ENCODE peak calls at places on chromosomes 5 and 9, in ten cellular contexts. Q, H, N, I, L, G, Z, Y, A and U are unnamed samples.

GRCh38 chr9:111065414-111065813 is 27.1 kb upstream of the LPAR1 start:
- DNase-seq in Q (no peak), H (no peak), N (no peak), I (no peak), L (no peak), G (no peak), Z (no peak), Y (no peak), A (no peak), U (no peak)

GRCh38 chr9:16352791-16353401 is 517.6 kb downstream of the BNC2 start:
- DNase-seq in Q (no peak), H (no peak), N (no peak), I (no peak), L (no peak), G (no peak), Z (peak; percentile 9), Y (no peak), A (no peak), U (peak; percentile 60)

GRCh38 chr5:116626945-116627679 is 52.5 kb upstream of the SEMA6A start:
- DNase-seq in Q (no peak), H (no peak), N (no peak), I (no peak), L (no peak), G (no peak), Z (no peak), Y (no peak), A (no peak), U (no peak)

GRCh38 chr5:67447732-67448131 is 251.1 kb upstream of the CD180 start:
- DNase-seq in Q (no peak), H (no peak), N (no peak), I (no peak), L (no peak), G (no peak), Z (no peak), Y (no peak), A (no peak), U (no peak)

GRCh38 chr5:87076931-87077330 is 190.8 kb upstream of the RASA1 start:
- DNase-seq in Q (no peak), H (no peak), N (no peak), I (peak; percentile 11), L (no peak), G (no peak), Z (no peak), Y (no peak), A (no peak), U (peak; percentile 22)

GRCh38 chr5:16844952-16845351 is 91.1 kb downstream of the MYO10 start:
- DNase-seq in Q (no peak), H (no peak), N (no peak), I (no peak), L (no peak), G (no peak), Z (no peak), Y (no peak), A (no peak), U (no peak)

GRCh38 chr5:132439521-132440206 is 50.9 kb downstream of the IRF1 start:
- DNase-seq in Q (no peak), H (peak; percentile 84), N (no peak), I (peak; percentile 84), L (no peak), G (no peak), Z (no peak), Y (no peak), A (no peak), U (no peak)

GRCh38 chr5:179301376-179301775 is 43.9 kb downstream of the ADAMTS2 start:
- DNase-seq in Q (no peak), H (no peak), N (no peak), I (no peak), L (no peak), G (no peak), Z (no peak), Y (no peak), A (no peak), U (no peak)

GRCh38 chr9:93209097-93209496 is 25.2 kb downstream of the WNK2 start:
- DNase-seq in Q (no peak), H (no peak), N (no peak), I (no peak), L (no peak), G (no peak), Z (no peak), Y (no peak), A (no peak), U (no peak)

GRCh38 chr5:149962040-149962439 is 1.5 kb downstream of the SLC26A2 start:
- DNase-seq in Q (no peak), H (no peak), N (no peak), I (peak; percentile 53), L (peak; percentile 22), G (no peak), Z (no peak), Y (no peak), A (peak; percentile 33), U (peak; percentile 12)

GRCh38 chr9:18632624-18633407 is 158.9 kb downstream of the ADAMTSL1 start:
- DNase-seq in Q (no peak), H (peak; percentile 45), N (no peak), I (peak; percentile 90), L (no peak), G (no peak), Z (no peak), Y (no peak), A (no peak), U (peak; percentile 49)

GRCh38 chr5:124634228-124634819 is 112.1 kb downstream of the ZNF608 start:
- DNase-seq in Q (no peak), H (no peak), N (no peak), I (peak; percentile 25), L (no peak), G (no peak), Z (no peak), Y (no peak), A (no peak), U (no peak)

GRCh38 chr5:62886603-62887315 is 308.1 kb downstream of the LRRC70 start:
- DNase-seq in Q (no peak), H (no peak), N (no peak), I (peak; percentile 61), L (no peak), G (no peak), Z (no peak), Y (no peak), A (no peak), U (no peak)

GRCh38 chr9:136799079-136799853 is 3.1 kb downstream of the CCDC183 start:
- DNase-seq in Q (no peak), H (peak; percentile 43), N (no peak), I (no peak), L (no peak), G (no peak), Z (no peak), Y (peak; percentile 39), A (peak; percentile 87), U (no peak)

GRCh38 chr9:5429873-5430564 is 7.7 kb downstream of the PLGRKT start:
- DNase-seq in Q (no peak), H (no peak), N (no peak), I (no peak), L (no peak), G (no peak), Z (no peak), Y (no peak), A (no peak), U (no peak)

GRCh38 chr5:126052120-126052519 is 371.1 kb upstream of the GRAMD2B start:
- DNase-seq in Q (no peak), H (no peak), N (no peak), I (no peak), L (no peak), G (no peak), Z (no peak), Y (no peak), A (no peak), U (no peak)

GRCh38 chr5:82259172-82259800 is 18.9 kb downstream of the RPS23 start:
- DNase-seq in Q (no peak), H (no peak), N (no peak), I (peak; percentile 11), L (no peak), G (no peak), Z (no peak), Y (no peak), A (peak; percentile 32), U (no peak)

GRCh38 chr5:74296685-74297084 is 343.8 kb downstream of the ENC1 start:
- DNase-seq in Q (no peak), H (peak; percentile 43), N (no peak), I (peak; percentile 71), L (no peak), G (no peak), Z (no peak), Y (no peak), A (peak; percentile 23), U (no peak)

GRCh38 chr9:119216891-119217290 is 152.3 kb downstream of the BRINP1 start:
- DNase-seq in Q (no peak), H (peak; percentile 63), N (no peak), I (no peak), L (no peak), G (no peak), Z (no peak), Y (no peak), A (no peak), U (no peak)

GRCh38 chr5:138724470-138725146 is 28.6 kb upstream of the CTNNA1 start:
- DNase-seq in Q (no peak), H (peak; percentile 71), N (no peak), I (no peak), L (no peak), G (no peak), Z (no peak), Y (peak; percentile 24), A (no peak), U (peak; percentile 40)

GRCh38 chr9:120210301-120210700 is 369.7 kb downstream of the CDK5RAP2 start:
- DNase-seq in Q (no peak), H (no peak), N (no peak), I (no peak), L (no peak), G (no peak), Z (no peak), Y (no peak), A (no peak), U (no peak)

GRCh38 chr9:112097712-112098688 is 77.1 kb downstream of the SUSD1 start:
- DNase-seq in Q (peak; percentile 74), H (peak; percentile 54), N (peak; percentile 7), I (peak; percentile 63), L (peak; percentile 81), G (peak; percentile 55), Z (peak; percentile 84), Y (peak; percentile 77), A (peak; percentile 59), U (peak; percentile 23)

GRCh38 chr5:96338624-96339023 is 94.4 kb downstream of the PCSK1 start:
- DNase-seq in Q (no peak), H (peak; percentile 59), N (no peak), I (no peak), L (no peak), G (no peak), Z (no peak), Y (no peak), A (no peak), U (no peak)

GRCh38 chr9:20078246-20078645 is 289.4 kb upstream of the SLC24A2 start:
- DNase-seq in Q (no peak), H (no peak), N (no peak), I (no peak), L (no peak), G (no peak), Z (no peak), Y (no peak), A (no peak), U (no peak)

GRCh38 chr9:92650839-92651621 is 18.9 kb downstream of the IPPK start:
- DNase-seq in Q (no peak), H (peak; percentile 83), N (no peak), I (peak; percentile 59), L (no peak), G (no peak), Z (no peak), Y (no peak), A (no peak), U (peak; percentile 19)